ENCODE peak calls at places on chromosomes 16 and 17, in seven cellular contexts. J is tibial artery, Y is body of pancreas, Q is kidney, K is lower lobe of right lung, W is ovary, V is GM23338. Z is an unnamed sample.

GRCh38 chr17:37089998-37090397 is 141.2 kb downstream of the AATF start:
- DNase-seq in Y (no peak), Q (no peak), J (no peak), K (no peak), V (no peak), W (no peak), Z (no peak)

GRCh38 chr17:35918665-35919064 is 11.9 kb downstream of the RDM1 start:
- DNase-seq in W (no peak), K (no peak), Y (no peak), J (no peak), V (no peak), Q (no peak), Z (no peak)

GRCh38 chr17:40070644-40070894 is 7.8 kb downstream of the THRA start:
- DNase-seq in Q (no peak), K (no peak), V (no peak), Y (peak; percentile 50), J (no peak), W (no peak), Z (no peak)

GRCh38 chr17:82737981-82738877 is 2.8 kb downstream of the FN3K start:
- DNase-seq in W (peak; percentile 79), Y (peak; percentile 75), V (no peak), Q (peak; percentile 5), J (no peak), K (peak; percentile 69), Z (no peak)

GRCh38 chr17:74768069-74768762 is 7.9 kb downstream of the NAT9 start:
- DNase-seq in J (peak; percentile 89), V (no peak), Q (peak; percentile 79), K (no peak), Y (peak; percentile 97), W (no peak), Z (no peak)

GRCh38 chr16:11612110-11612981 is 25.6 kb upstream of the LITAF start:
- DNase-seq in Q (peak; percentile 94), W (no peak), K (peak; percentile 90), Y (peak; percentile 80), V (peak; percentile 51), J (no peak), Z (no peak)

GRCh38 chr17:22669721-22670120 is 977.4 kb downstream of the KCNJ18 start:
- DNase-seq in W (no peak), J (no peak), Y (no peak), K (no peak), Q (no peak), V (no peak), Z (no peak)

GRCh38 chr17:35898283-35899070 is 18.3 kb upstream of the CCL5 start:
- DNase-seq in Q (no peak), K (peak; percentile 55), W (no peak), J (peak; percentile 56), V (no peak), Y (peak; percentile 79), Z (no peak)

GRCh38 chr16:23833960-23834685 is 1.7 kb upstream of the PRKCB start:
- DNase-seq in Y (no peak), V (peak; percentile 26), K (no peak), J (no peak), Q (no peak), W (no peak), Z (no peak)

GRCh38 chr17:80387071-80387470 is 27.9 kb upstream of the ENDOV start:
- DNase-seq in Y (no peak), Q (no peak), K (no peak), W (no peak), V (no peak), J (no peak), Z (no peak)

GRCh38 chr17:43015579-43015978 is 6.6 kb downstream of the VAT1 start:
- DNase-seq in V (no peak), Y (peak; percentile 28), Q (peak; percentile 88), J (peak; percentile 76), K (peak; percentile 62), W (no peak), Z (no peak)

GRCh38 chr17:37299257-37299985 is 76.4 kb upstream of the C17orf78 start:
- DNase-seq in Q (no peak), V (peak; percentile 34), W (no peak), K (no peak), Y (no peak), J (no peak), Z (no peak)

GRCh38 chr16:55367301-55367745 is 43.3 kb downstream of the IRX6 start:
- DNase-seq in W (no peak), Y (no peak), K (no peak), V (no peak), Q (no peak), J (no peak), Z (no peak)

GRCh38 chr16:4679156-4679853 is 14.1 kb upstream of the NUDT16L1 start:
- DNase-seq in Q (no peak), Y (peak; percentile 43), W (peak; percentile 78), K (peak; percentile 75), J (no peak), V (no peak), Z (no peak)

GRCh38 chr17:77476920-77477805 is 336.4 kb downstream of the SEC14L1 start:
- DNase-seq in V (no peak), K (no peak), Y (peak; percentile 30), Q (peak; percentile 90), J (peak; percentile 96), W (peak; percentile 72), Z (peak; percentile 91)

GRCh38 chr16:65024649-65025243 is 97.1 kb downstream of the CDH11 start:
- DNase-seq in J (no peak), V (no peak), W (no peak), K (no peak), Q (no peak), Y (no peak), Z (no peak)

GRCh38 chr16:83685615-83686165 is 122.1 kb upstream of the HSBP1 start:
- DNase-seq in V (no peak), K (no peak), J (peak; percentile 76), Q (no peak), Y (no peak), W (no peak), Z (no peak)

GRCh38 chr17:32875904-32876413 is 965 bp downstream of the MYO1D start:
- DNase-seq in K (no peak), Y (no peak), V (no peak), Q (no peak), J (no peak), W (no peak), Z (no peak)

GRCh38 chr17:44005865-44006580 is 1.6 kb downstream of the NAGS start:
- DNase-seq in K (peak; percentile 75), V (peak; percentile 77), Y (peak; percentile 56), W (no peak), Q (peak; percentile 88), J (peak; percentile 68), Z (no peak)

GRCh38 chr16:53061701-53062159 is 6.9 kb downstream of the CHD9 start:
- DNase-seq in J (no peak), Y (no peak), K (peak; percentile 73), Q (no peak), W (no peak), V (no peak), Z (no peak)

DNA sequence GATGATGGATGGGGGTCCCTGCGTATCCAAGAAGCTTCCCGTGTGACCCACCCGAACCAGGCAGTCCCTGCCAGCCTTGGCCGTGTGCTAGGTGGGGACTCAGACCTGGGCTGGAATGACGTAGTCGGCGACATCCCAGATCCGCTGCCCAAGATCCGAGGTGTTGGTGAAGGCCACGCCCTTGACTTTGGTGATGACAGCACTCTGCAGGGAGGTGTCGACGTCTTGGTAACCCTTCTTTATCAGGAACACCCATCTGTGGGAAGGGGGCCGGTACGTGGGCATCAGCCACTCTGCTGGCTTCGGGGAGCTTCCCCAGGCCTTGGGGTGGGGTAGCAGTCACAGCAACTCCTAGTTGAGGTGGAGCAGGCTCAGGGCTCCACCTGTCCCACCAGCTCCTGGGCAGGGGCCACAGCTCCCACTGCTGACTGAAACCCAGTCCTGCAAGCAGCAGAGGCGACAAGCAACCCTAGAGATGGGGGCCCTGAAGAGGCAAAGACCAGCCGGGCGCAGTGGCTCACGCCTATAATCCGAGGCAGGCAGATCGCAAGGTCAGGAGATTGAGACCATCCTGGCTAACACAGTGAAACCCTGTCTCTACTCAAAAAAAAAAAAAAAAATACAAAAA is 4.3 kb downstream of the P2RX5 start:
- DNase-seq in J (no peak), Q (no peak), K (no peak), V (peak; percentile 66), Y (no peak), W (no peak), Z (no peak)
- TF ChIP-seq CTCF in J (no peak), Q (no peak), K (no peak), V (peak; percentile 25), Y (no peak), W (no peak), Z (no peak)

GRCh38 chr16:22163806-22164205 is 1.5 kb downstream of the SDR42E2 start:
- DNase-seq in K (no peak), Y (no peak), Q (no peak), J (no peak), V (no peak), W (no peak), Z (no peak)
- H3K27ac ChIP-seq in K (no peak overlapping the region), Y (no peak overlapping the region), Q (no peak overlapping the region), J (no peak overlapping the region), V (no peak overlapping the region), W (no peak overlapping the region), Z (no peak overlapping the region)

DNA sequence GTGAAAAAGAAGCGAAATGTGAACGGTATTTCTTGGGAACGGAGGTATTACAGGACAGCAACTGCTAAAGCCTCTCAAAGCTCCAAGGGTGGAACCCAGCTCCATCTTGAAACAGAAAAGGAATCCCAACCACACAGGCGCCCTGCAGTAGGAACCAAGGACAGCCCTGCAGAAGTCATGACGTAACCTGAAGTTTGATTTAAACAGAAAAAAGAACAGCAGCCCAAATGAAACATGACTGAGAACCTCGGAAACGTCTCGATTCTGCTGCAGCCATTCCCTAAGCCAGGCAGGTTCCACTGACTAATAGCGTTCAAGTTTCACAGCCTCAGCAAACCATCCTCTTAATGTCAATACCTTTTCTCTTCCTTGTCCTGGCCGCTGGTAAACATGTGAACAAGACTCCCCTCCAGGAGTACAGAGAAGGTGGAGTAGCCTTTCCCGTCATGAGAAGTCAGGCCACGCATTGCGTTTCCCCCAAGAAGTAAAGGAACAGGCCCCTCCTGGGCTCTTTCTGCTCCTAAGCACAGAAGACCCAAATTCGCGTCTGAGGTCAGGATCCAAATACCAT is 20.1 kb downstream of the SIAH1 start:
- DNase-seq in K (no peak), Y (no peak), J (no peak), Q (no peak), V (no peak), W (no peak), Z (no peak)
- H3K4me3 ChIP-seq in K (peak overlapping the region; percentile 62), Y (no peak overlapping the region), J (peak overlapping the region; percentile 69), Q (peak overlapping the region; percentile 53), V (peak overlapping the region; percentile 62), W (peak overlapping the region; percentile 51), Z (peak overlapping the region; percentile 63)

DNA sequence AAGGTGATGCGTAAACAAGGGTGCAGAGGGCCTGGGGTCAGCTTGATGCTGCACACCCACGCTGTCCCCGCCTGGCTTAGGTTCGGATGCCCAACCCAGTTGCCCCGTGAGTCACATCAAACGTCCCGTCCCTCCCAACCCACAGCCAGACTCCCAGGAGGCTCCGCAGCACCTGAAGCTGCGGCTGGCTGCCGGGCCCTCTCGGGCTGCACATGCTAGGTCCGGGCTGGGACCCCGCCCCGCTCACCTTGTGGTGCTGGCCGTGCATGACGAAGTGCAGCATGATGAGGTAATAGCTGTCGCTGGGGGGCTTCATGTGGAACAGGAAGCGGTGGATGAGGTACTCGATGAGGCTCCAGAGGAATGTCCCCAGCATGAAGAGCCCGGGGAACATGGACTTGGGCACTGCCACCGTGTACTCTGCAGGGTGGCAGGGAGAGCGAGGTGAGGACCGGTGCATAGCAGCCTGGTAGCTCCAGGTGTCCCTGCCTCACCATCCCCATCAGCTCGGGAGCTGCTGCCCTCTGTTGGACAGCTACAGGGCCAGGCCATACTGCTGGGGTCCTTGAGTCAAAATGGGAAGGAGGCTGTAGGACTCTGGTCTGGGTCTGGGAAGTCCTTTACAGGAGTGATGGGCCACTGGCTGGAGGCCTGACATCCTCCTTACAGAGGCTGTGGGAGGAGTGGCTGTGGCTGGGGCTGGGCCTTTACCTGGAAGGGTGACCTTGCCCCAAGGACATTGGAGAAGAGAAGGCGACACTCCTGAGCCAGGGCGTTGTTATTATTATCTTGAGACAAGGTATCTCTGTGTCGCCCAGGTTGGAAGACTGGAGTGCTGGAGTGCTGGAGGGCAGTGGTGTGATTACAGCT is 18.3 kb upstream of the MLKL start:
- DNase-seq in J (no peak), Q (no peak), Y (no peak), W (no peak), V (no peak), K (no peak), Z (no peak)
- TF ChIP-seq CTCF in J (no peak), Q (no peak), Y (no peak), W (no peak), V (peak; percentile 26), K (no peak), Z (no peak)